ENCODE peak calls at places on chromosomes 12 and 14, in nine cellular contexts. I is suprapubic skin, M is left lung, N is tibial artery, K is right lobe of liver, R is IMR-90, H is uterus, Q is ovary, B is cardiac muscle cell. W is an unnamed sample. For H3K9me3, the result is how much of the 10 kb centered on the place peaks cover.

GRCh38 chr14:65434216-65434850 is 21.8 kb downstream of the FUT8 start:
- DNase-seq in Q (no peak), N (no peak), M (no peak), I (no peak), B (no peak), H (no peak), K (no peak), R (no peak), W (no peak)

GRCh38 chr12:41521872-41522379 is 333.8 kb downstream of the PDZRN4 start:
- DNase-seq in M (no peak), K (no peak), Q (no peak), B (no peak), N (no peak), R (peak), H (no peak), I (no peak), W (no peak)

GRCh38 chr12:6364037-6364360 is 11.4 kb downstream of the SCNN1A start:
- DNase-seq in I (no peak), R (no peak), Q (no peak), B (no peak), M (no peak), K (peak), N (no peak), H (peak), W (no peak)

GRCh38 chr12:19800884-19801283 is 361.6 kb downstream of the AEBP2 start:
- DNase-seq in H (no peak), Q (no peak), N (no peak), K (no peak), M (no peak), R (no peak), B (no peak), I (no peak), W (no peak)

GRCh38 chr14:76832503-76832988 is 6.3 kb downstream of the LRRC74A start:
- DNase-seq in K (peak), Q (no peak), M (peak), R (no peak), B (no peak), H (no peak), I (no peak), N (no peak), W (no peak)

GRCh38 chr12:124217508-124217981 is 77.3 kb upstream of the RFLNA start:
- DNase-seq in I (no peak), B (peak), R (no peak), N (no peak), M (no peak), K (no peak), H (no peak), Q (no peak), W (no peak)

GRCh38 chr14:32230695-32231280 is 27.7 kb upstream of the RNU6-8 start:
- DNase-seq in B (no peak), R (peak), K (no peak), M (no peak), N (no peak), I (no peak), Q (no peak), H (no peak), W (no peak)

GRCh38 chr14:97277711-97278110 is 480.5 kb downstream of the VRK1 start:
- DNase-seq in M (no peak), I (no peak), N (no peak), H (no peak), Q (no peak), R (no peak), K (no peak), B (no peak), W (no peak)

GRCh38 chr12:19689801-19690472 is 250.6 kb downstream of the AEBP2 start:
- DNase-seq in I (no peak), R (no peak), M (peak), Q (no peak), N (no peak), K (no peak), H (no peak), B (no peak), W (no peak)

GRCh38 chr12:2648406-2648805 is 146.4 kb upstream of the FKBP4 start:
- DNase-seq in H (no peak), M (no peak), R (no peak), I (no peak), Q (no peak), K (no peak), N (no peak), B (no peak), W (peak)

GRCh38 chr12:65822732-65823480 is 1.4 kb upstream of the HMGA2 start:
- DNase-seq in Q (peak), R (peak), B (peak), M (no peak), H (no peak), K (no peak), N (no peak), I (no peak), W (peak)

GRCh38 chr14:33414041-33414440 is 475.4 kb downstream of the NPAS3 start:
- DNase-seq in M (no peak), B (no peak), N (peak), H (no peak), I (no peak), R (no peak), Q (no peak), K (no peak), W (no peak)

GRCh38 chr12:4272976-4273650 is 449 bp upstream of the CCND2 start:
- DNase-seq in I (peak), H (no peak), K (no peak), M (no peak), B (no peak), N (no peak), R (no peak), Q (no peak), W (no peak)

GRCh38 chr14:21070610-21071224 is 613 bp downstream of the ARHGEF40 start:
- DNase-seq in N (peak), M (no peak), B (peak), K (peak), I (no peak), Q (peak), H (peak), R (peak), W (no peak)

GRCh38 chr12:46472893-46473633 is 100.5 kb upstream of the SLC38A2 start:
- DNase-seq in N (no peak), K (no peak), B (peak), I (no peak), M (no peak), R (peak), Q (no peak), H (no peak), W (no peak)

GRCh38 chr14:88841741-88842140 is 17.3 kb downstream of the TTC8 start:
- DNase-seq in K (no peak), M (no peak), Q (no peak), H (no peak), B (no peak), N (no peak), I (no peak), R (peak), W (no peak)

DNA sequence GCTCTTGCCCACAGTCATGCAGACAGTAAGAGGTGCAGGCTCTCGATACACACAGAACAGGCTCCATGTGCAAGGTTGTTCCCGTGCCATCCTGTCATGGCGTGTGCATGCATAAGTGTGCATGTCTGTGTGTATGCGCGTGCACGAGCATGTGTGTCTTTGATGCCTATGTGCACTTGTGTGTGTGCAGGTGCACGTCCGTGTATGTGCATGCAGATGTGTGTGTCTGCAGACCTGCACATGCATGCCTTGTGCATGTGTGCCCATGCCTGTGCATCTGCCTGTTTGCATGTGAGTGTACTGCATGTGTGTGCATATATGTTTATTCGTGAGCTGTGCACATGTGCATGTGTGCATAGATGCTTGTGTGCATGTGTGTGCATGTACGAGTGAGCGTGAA is 309.8 kb downstream of the TMEM121 start:
- DNase-seq in B (no peak), M (no peak), Q (no peak), K (no peak), I (no peak), R (no peak), N (no peak), H (no peak), W (no peak)
- H3K9me3 ChIP-seq in B (under half), M (under half), Q (under half), K (under half), I (under half), R (half or more), N (under half), H (under half), W (under half)

GRCh38 chr12:104925501-104925900 is 32.6 kb downstream of the SLC41A2 start:
- DNase-seq in I (no peak), M (no peak), N (no peak), Q (no peak), R (no peak), H (no peak), B (no peak), K (no peak), W (no peak)

GRCh38 chr12:104921340-104921739 is 36.8 kb downstream of the SLC41A2 start:
- DNase-seq in I (no peak), M (no peak), H (no peak), R (no peak), K (no peak), Q (no peak), B (no peak), N (no peak), W (no peak)
- H3K27ac ChIP-seq in I (no peak), M (no peak), H (no peak), R (no peak), K (no peak), Q (no peak), B (no peak), N (no peak), W (no peak)

GRCh38 chr12:131612092-131612755 is 98.7 kb upstream of the SFSWAP start:
- DNase-seq in M (no peak), I (no peak), R (no peak), B (no peak), Q (no peak), N (no peak), K (no peak), H (no peak), W (no peak)
- TF ChIP-seq CTCF in M (no peak), I (no peak), R (no peak), B (no peak), Q (no peak), N (no peak), K (no peak), H (no peak), W (no peak)

GRCh38 chr12:70217416-70217815 is 25.8 kb upstream of the CNOT2 start:
- DNase-seq in Q (no peak), R (no peak), I (no peak), K (no peak), M (no peak), H (no peak), B (no peak), N (no peak), W (no peak)

GRCh38 chr12:70214972-70215617 is 28.1 kb upstream of the CNOT2 start:
- DNase-seq in K (no peak), R (no peak), H (no peak), N (no peak), Q (no peak), I (no peak), M (no peak), B (no peak), W (no peak)

DNA sequence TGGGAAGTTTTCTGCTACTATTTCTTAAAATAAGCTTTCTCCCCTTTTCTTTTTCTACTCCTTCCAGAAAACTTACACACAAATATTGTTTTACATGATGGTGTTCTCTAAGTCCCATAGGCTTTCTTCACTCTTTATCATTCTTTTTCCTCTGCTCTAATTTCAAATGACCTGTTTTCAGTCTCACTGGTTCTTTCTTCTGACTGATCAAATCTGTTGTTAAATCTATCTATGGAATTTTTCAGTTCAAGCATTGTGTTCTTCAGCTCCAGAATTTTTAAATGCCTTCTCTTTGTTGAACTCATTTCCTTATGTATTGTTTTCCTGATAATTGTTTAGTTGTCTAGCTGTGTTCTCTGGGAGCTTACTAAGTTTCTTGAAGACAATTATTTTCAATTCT is 29.5 kb upstream of the CNOT2 start:
- DNase-seq in Q (no peak), M (no peak), H (no peak), I (no peak), R (no peak), N (no peak), K (no peak), B (no peak), W (no peak)
- H3K9me3 ChIP-seq in Q (under half), M (half or more), H (under half), I (under half), R (under half), N (under half), K (under half), B (under half), W (under half)

GRCh38 chr12:15717940-15718567 is 71.1 kb downstream of the EPS8 start:
- DNase-seq in I (no peak), B (no peak), K (no peak), Q (no peak), R (no peak), H (no peak), N (no peak), M (no peak), W (no peak)

GRCh38 chr12:15722951-15723350 is 66.2 kb downstream of the EPS8 start:
- DNase-seq in H (no peak), Q (no peak), B (no peak), M (no peak), K (no peak), I (no peak), R (no peak), N (no peak), W (no peak)

GRCh38 chr12:15720299-15720698 is 68.9 kb downstream of the EPS8 start:
- DNase-seq in I (no peak), N (no peak), Q (no peak), R (peak), B (no peak), H (no peak), M (no peak), K (no peak), W (no peak)

GRCh38 chr12:15719230-15719629 is 70.0 kb downstream of the EPS8 start:
- DNase-seq in H (no peak), N (no peak), B (no peak), R (no peak), I (no peak), Q (no peak), M (no peak), K (no peak), W (no peak)

DNA sequence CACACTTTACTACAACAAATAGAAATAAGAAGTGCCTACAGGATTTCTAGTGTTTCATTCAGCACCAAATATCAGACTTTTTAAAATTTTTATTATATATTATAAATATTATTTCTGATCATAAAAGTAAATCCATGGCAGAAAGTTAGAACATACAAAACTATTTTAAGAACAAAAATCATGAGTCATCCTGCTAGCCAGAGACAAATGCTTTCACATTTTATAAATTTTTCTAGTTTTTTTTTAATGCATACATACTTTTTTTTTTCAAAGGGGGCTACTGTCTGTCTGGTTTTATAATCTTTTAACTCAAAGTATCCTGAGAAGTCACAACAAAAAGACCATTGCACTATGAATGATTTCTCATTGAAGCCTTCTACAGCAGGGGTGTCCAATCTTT is 67.5 kb downstream of the EPS8 start:
- DNase-seq in M (no peak), Q (no peak), R (peak), I (no peak), K (no peak), H (no peak), B (no peak), N (no peak), W (no peak)
- H3K27ac ChIP-seq in M (no peak), Q (peak), R (no peak), I (no peak), K (no peak), H (peak), B (no peak), N (peak), W (no peak)

DNA sequence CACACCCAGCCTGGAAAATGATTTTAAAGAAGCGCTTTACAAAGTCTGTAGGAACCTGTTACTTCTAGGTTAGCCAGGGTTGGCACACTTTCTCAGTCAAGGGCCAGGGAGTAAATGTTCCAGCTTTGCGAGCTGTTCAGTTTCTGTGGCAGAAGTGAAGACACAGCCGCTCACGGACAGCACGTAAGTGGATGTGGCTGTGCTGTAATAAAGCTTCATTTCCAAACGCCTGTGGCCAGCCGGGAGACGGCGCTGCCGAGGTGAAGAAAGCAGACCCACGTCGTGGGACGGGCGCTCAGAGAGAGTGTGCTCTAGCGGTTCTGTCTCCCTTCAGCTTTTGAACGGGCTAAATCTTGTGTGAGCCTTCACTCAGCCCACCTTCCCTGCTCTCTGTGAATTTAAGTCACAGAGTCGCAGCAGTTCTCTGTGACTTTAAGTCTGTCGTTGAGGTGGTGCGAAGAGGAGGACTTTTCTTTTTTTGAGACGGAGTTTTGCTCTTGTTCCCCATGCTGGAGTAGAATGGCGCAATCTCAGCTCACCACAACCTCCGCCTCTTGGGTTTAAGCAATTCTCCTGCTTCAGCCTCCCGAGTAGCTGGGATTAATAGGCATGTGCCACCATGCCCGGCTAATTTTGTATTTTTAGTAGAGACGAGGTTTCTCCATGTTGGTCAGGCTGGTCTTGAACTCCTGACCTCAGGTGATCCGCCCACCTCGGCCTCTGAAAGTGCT is 35.6 kb downstream of the EP400 start:
- DNase-seq in M (peak), K (peak), I (no peak), B (no peak), R (no peak), H (no peak), Q (no peak), N (peak), W (no peak)
- TF ChIP-seq CTCF in M (no peak), K (no peak), I (no peak), B (no peak), R (no peak), H (no peak), Q (no peak), N (no peak), W (no peak)

GRCh38 chr14:95575820-95576473 is 41.1 kb downstream of the GLRX5 start:
- DNase-seq in I (no peak), M (no peak), Q (no peak), B (no peak), N (no peak), H (no peak), K (no peak), R (no peak), W (no peak)
- H3K9me3 ChIP-seq in I (under half), M (under half), Q (under half), B (under half), N (under half), H (under half), K (under half), R (under half), W (under half)

DNA sequence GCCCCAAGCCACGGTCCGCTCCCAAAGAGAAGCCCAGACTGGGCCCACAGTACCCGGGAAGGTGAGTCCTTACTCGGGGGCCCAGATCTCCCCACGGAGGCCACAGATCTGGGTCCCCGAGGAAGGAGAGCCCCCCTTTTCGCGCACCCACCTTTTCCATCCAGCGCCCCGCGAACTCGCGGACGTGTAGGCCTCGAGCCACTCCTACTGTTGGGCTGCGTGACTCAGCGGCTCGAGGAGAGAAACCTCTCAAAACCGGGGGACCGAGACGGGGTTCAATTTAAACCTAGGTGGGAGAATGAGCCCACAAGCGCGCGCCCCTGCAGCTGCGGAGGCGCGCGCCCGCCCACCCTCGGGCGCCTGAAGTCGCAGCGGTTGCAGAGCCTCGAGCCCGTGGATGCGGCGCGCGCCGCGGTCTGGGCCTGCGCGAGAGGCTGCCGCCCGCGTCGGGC is 6.3 kb downstream of the SIX6 start:
- DNase-seq in B (no peak), I (no peak), Q (no peak), N (no peak), H (no peak), R (no peak), M (no peak), K (no peak), W (no peak)
- H3K27ac ChIP-seq in B (no peak), I (no peak), Q (no peak), N (no peak), H (no peak), R (no peak), M (no peak), K (no peak), W (no peak)

W was measured in RWPE2.